ENCODE peak calls at places on chromosomes 2 and 18, in five cellular contexts. W is ELR; T is tibial artery; B is stimulated activated CD4-positive, alpha-beta T cell treated with anti-CD3 and anti-CD28 coated beads, Interleukin-1b, Interleukin-23, amount 100 ng/mL, for 48 hours; H is ureter. X is an unnamed sample.

GRCh38 chr2:102052367-102052764 is 60.6 kb downstream of the IL1R2 start:
- DNase-seq in B (no peak), H (peak; percentile 31), T (no peak), W (no peak), X (no peak)

GRCh38 chr2:195961873-195962272 is 106.8 kb downstream of the DNAH7 start:
- DNase-seq in B (no peak), W (no peak), T (no peak), H (no peak), X (no peak)

GRCh38 chr18:35443434-35443833 is 54.3 kb downstream of the INO80C start:
- DNase-seq in B (no peak), W (no peak), H (no peak), T (no peak), X (no peak)

GRCh38 chr2:198873771-198874501 is 583.8 kb downstream of the SATB2 start:
- DNase-seq in B (no peak), H (no peak), T (no peak), W (peak; percentile 71), X (peak; percentile 13)

GRCh38 chr2:67733517-67733916 is 329.3 kb downstream of the C1D start:
- DNase-seq in W (peak; percentile 58), T (no peak), H (no peak), B (peak; percentile 1), X (peak; percentile 68)

GRCh38 chr2:181268174-181268867 is 188.9 kb upstream of the ITGA4 start:
- DNase-seq in B (no peak), T (no peak), W (no peak), H (no peak), X (peak; percentile 24)

GRCh38 chr2:8576525-8577157 is 105.2 kb upstream of the ID2 start:
- DNase-seq in B (peak; percentile 68), W (peak; percentile 8), H (peak; percentile 42), T (no peak), X (peak; percentile 54)

GRCh38 chr2:133077259-133077822 is 407.3 kb upstream of the LYPD1 start:
- DNase-seq in W (no peak), T (no peak), B (no peak), H (no peak), X (no peak)

GRCh38 chr18:9323750-9324445 is 10.7 kb upstream of the TWSG1 start:
- DNase-seq in B (no peak), W (peak; percentile 27), T (no peak), H (no peak), X (peak; percentile 62)

GRCh38 chr2:29054430-29054829 is 19.9 kb downstream of the PCARE start:
- DNase-seq in W (no peak), T (no peak), B (no peak), H (no peak), X (no peak)

GRCh38 chr2:216279459-216279858 is 92.8 kb downstream of the MARCHF4 start:
- DNase-seq in T (no peak), H (no peak), B (no peak), W (no peak), X (peak; percentile 21)

GRCh38 chr2:220646424-220646823 is 925.7 kb downstream of the EPHA4 start:
- DNase-seq in H (no peak), T (no peak), B (no peak), W (no peak), X (no peak)

GRCh38 chr2:149679286-149679685 is 91.7 kb upstream of the MMADHC start:
- DNase-seq in B (no peak), H (no peak), W (peak; percentile 54), T (no peak), X (peak; percentile 39)

GRCh38 chr18:60950634-60951033 is 382.6 kb upstream of the CDH20 start:
- DNase-seq in W (no peak), B (no peak), T (no peak), H (no peak), X (no peak)

GRCh38 chr2:144596074-144596871 is 76.4 kb upstream of the ZEB2 start:
- DNase-seq in T (no peak), H (peak; percentile 46), B (no peak), W (peak; percentile 81), X (peak; percentile 69)

GRCh38 chr2:54809814-54810213 is 86.4 kb downstream of the EML6 start:
- DNase-seq in H (no peak), B (no peak), W (peak; percentile 65), T (no peak), X (peak; percentile 47)

GRCh38 chr18:58922995-58923394 is 58.3 kb downstream of the ZNF532 start:
- DNase-seq in W (no peak), H (no peak), B (no peak), T (no peak), X (no peak)

GRCh38 chr2:207845202-207845864 is 75.6 kb upstream of the FZD5 start:
- DNase-seq in T (no peak), B (no peak), H (no peak), W (no peak), X (no peak)

GRCh38 chr2:113829270-113829669 is 60.6 kb upstream of the ACTR3 start:
- DNase-seq in H (no peak), T (no peak), B (no peak), W (no peak), X (no peak)

GRCh38 chr2:168583064-168583709 is 127.1 kb downstream of the CERS6 start:
- DNase-seq in H (no peak), W (peak; percentile 48), B (no peak), T (no peak), X (peak; percentile 37)

GRCh38 chr18:76503999-76504398 is 9.0 kb upstream of the ZNF516 start:
- DNase-seq in B (no peak), T (no peak), W (no peak), H (no peak), X (no peak)

GRCh38 chr2:37291680-37292079 is 33.0 kb downstream of the PRKD3 start:
- DNase-seq in B (no peak), W (no peak), H (no peak), T (no peak), X (no peak)

GRCh38 chr2:64797881-64798590 is 144.3 kb upstream of the SERTAD2 start:
- DNase-seq in W (peak; percentile 42), B (no peak), T (no peak), H (no peak), X (peak; percentile 54)

GRCh38 chr18:44180683-44181082 is 500.0 kb upstream of the SETBP1 start:
- DNase-seq in T (no peak), B (no peak), H (no peak), W (no peak), X (no peak)

GRCh38 chr2:210503622-210504300 is 27.2 kb upstream of the LANCL1 start:
- DNase-seq in B (no peak), W (no peak), H (no peak), T (no peak), X (no peak)

GRCh38 chr18:61595615-61596014 is 262.4 kb downstream of the CDH20 start:
- DNase-seq in T (no peak), W (no peak), H (no peak), B (no peak), X (no peak)

GRCh38 chr18:8040021-8040420 is 472.9 kb downstream of the PTPRM start:
- DNase-seq in W (no peak), B (no peak), T (no peak), H (no peak), X (peak; percentile 5)

GRCh38 chr2:143433158-143433557 is 303.9 kb downstream of the ARHGAP15 start:
- DNase-seq in H (no peak), W (no peak), T (no peak), B (no peak), X (no peak)

GRCh38 chr18:2898131-2898640 is 51.4 kb downstream of the EMILIN2 start:
- DNase-seq in T (peak; percentile 64), H (no peak), B (no peak), W (peak; percentile 85), X (peak; percentile 49)

GRCh38 chr2:140698736-140699135 is 1432.1 kb downstream of the LRP1B start:
- DNase-seq in B (no peak), W (no peak), T (no peak), H (no peak), X (no peak)

GRCh38 chr18:56322403-56322802 is 316.0 kb downstream of the TXNL1 start:
- DNase-seq in T (no peak), H (no peak), W (no peak), B (no peak), X (no peak)

GRCh38 chr2:12722445-12723316 is 5.9 kb downstream of the TRIB2 start:
- DNase-seq in W (no peak), B (peak; percentile 30), T (no peak), H (no peak), X (no peak)

GRCh38 chr2:178361588-178361987 is 89.4 kb downstream of the PRKRA start:
- DNase-seq in H (no peak), T (no peak), W (no peak), B (no peak), X (no peak)

GRCh38 chr2:120439637-120440384 is 93.9 kb downstream of the INHBB start:
- DNase-seq in B (no peak), W (no peak), T (no peak), H (no peak), X (no peak)

GRCh38 chr2:239156516-239157265 is 244.1 kb downstream of the HDAC4 start:
- DNase-seq in W (no peak), H (no peak), B (no peak), T (peak; percentile 42), X (no peak)

GRCh38 chr2:127655209-127656073 is 9.5 kb downstream of the GPR17 start:
- DNase-seq in H (no peak), W (no peak), T (peak; percentile 60), B (no peak), X (no peak)

GRCh38 chr2:120474486-120474885 is 128.6 kb downstream of the INHBB start:
- DNase-seq in B (no peak), T (peak; percentile 34), W (no peak), H (no peak), X (no peak)

GRCh38 chr2:46909771-46910419 is 5.7 kb downstream of the MCFD2 start:
- DNase-seq in W (peak; percentile 95), H (no peak), T (no peak), B (peak; percentile 54), X (peak; percentile 95)

X was measured in RPMI7951.